ENCODE peak calls at places on chromosomes 16 and 17, in ten cellular contexts. H is tibial nerve, M is substantia nigra, K is GM23248, Y is esophagus muscularis mucosa, B is lung, I is body of pancreas, R is colonic mucosa, S is left ventricle myocardium inferior, L is adrenal gland. W is an unnamed sample.

GRCh38 chr16:67685388-67686112 is 18.9 kb downstream of the C16orf86 start:
- DNase-seq in Y (no peak), H (no peak), M (no peak), I (no peak), K (no peak), L (no peak), R (no peak), S (no peak), B (no peak), W (no peak)

GRCh38 chr16:1538804-1539520 is 5.5 kb downstream of the TMEM204 start:
- DNase-seq in I (no peak), S (no peak), L (no peak), B (no peak), Y (no peak), H (no peak), K (no peak), R (no peak), M (no peak), W (no peak)

GRCh38 chr17:80819422-80820164 is 172.0 kb upstream of the CHMP6 start:
- DNase-seq in H (no peak), B (no peak), R (no peak), S (no peak), L (peak), I (no peak), Y (no peak), M (no peak), K (no peak), W (no peak)

GRCh38 chr17:51032850-51033249 is 87.8 kb downstream of the SPAG9 start:
- DNase-seq in L (no peak), Y (no peak), B (no peak), R (no peak), K (peak), M (no peak), H (no peak), I (no peak), S (no peak), W (no peak)

GRCh38 chr16:89646906-89647305 is 10.6 kb downstream of the CHMP1A start:
- DNase-seq in L (no peak), H (no peak), B (no peak), K (no peak), M (no peak), I (no peak), R (no peak), Y (no peak), S (no peak), W (no peak)

GRCh38 chr17:36977066-36977465 is 28.3 kb downstream of the AATF start:
- DNase-seq in S (no peak), B (no peak), I (no peak), K (no peak), M (no peak), R (no peak), L (no peak), H (no peak), Y (no peak), W (no peak)

GRCh38 chr16:10150906-10151305 is 31.3 kb downstream of the GRIN2A start:
- DNase-seq in Y (no peak), B (no peak), K (no peak), L (no peak), S (no peak), R (no peak), M (no peak), I (no peak), H (no peak), W (no peak)

GRCh38 chr16:85735225-85735722 is 15.6 kb downstream of the C16orf74 start:
- DNase-seq in K (no peak), M (no peak), I (no peak), S (no peak), H (no peak), R (no peak), Y (no peak), B (no peak), L (no peak), W (peak)

DNA sequence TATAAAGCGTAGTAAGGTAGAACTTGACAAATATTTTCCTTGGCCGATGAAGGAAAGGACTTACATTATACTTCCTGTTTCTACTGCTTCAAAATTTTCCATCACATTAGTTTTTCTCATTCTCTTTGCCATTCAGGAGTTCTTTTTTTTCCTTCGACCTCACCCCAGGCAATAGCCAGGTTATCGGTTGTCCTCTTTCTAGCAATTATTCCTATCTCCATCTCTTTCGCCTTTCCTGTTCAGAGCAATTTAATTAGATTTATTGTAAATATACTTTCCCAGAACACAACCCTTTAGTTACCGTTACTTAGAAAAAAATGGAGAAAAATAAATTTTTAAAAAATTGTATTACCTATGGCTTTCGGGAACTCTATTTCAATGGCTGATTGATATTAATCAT is 205.2 kb downstream of the KCNJ2 start:
- DNase-seq in L (no peak), R (no peak), H (no peak), Y (no peak), I (no peak), S (no peak), B (no peak), M (no peak), K (no peak), W (no peak)
- H3K27ac ChIP-seq in L (no peak), R (no peak), H (no peak), Y (no peak), I (no peak), S (no peak), B (no peak), M (no peak), K (no peak), W (no peak)

GRCh38 chr16:17313085-17313611 is 157.6 kb downstream of the XYLT1 start:
- DNase-seq in I (peak), R (peak), H (peak), K (peak), S (no peak), B (no peak), Y (no peak), M (peak), L (peak), W (no peak)
- H3K27ac ChIP-seq in I (peak), R (peak), H (peak), K (peak), S (peak), B (peak), Y (peak), M (peak), L (peak), W (no peak)

GRCh38 chr17:77420476-77420803 is 279.7 kb downstream of the SEC14L1 start:
- DNase-seq in M (no peak), K (no peak), B (no peak), I (no peak), L (no peak), R (no peak), Y (no peak), S (no peak), H (no peak), W (no peak)
- H3K27ac ChIP-seq in M (no peak), K (no peak), B (no peak), I (peak), L (no peak), R (no peak), Y (peak), S (peak), H (peak), W (peak)

GRCh38 chr16:72991645-72992044 is 56.3 kb downstream of the ZFHX3 start:
- DNase-seq in Y (no peak), K (no peak), I (no peak), H (no peak), L (no peak), S (no peak), B (no peak), R (no peak), M (no peak), W (no peak)
- H3K27ac ChIP-seq in Y (peak), K (peak), I (peak), H (no peak), L (no peak), S (peak), B (peak), R (no peak), M (no peak), W (no peak)

W was measured in CD4-positive, alpha-beta T cell.